ENCODE peak calls at places on chromosome 19, in four cellular contexts. Y is right atrium auricular region, G is choroid plexus epithelial cell, X is thoracic aorta. B is an unnamed sample.

GRCh38 chr19:13865578-13866462 is 11.1 kb upstream of the NANOS3 start:
- DNase-seq in X (no peak), Y (no peak), G (no peak), B (no peak)

GRCh38 chr19:14418743-14419037 is 451 bp downstream of the DDX39A start:
- DNase-seq in G (no peak), X (no peak), Y (no peak), B (no peak)

GRCh38 chr19:48255376-48256303 is at the start of gene CARD8:
- DNase-seq in G (peak), X (peak), Y (peak), B (peak)

GRCh38 chr19:35879770-35880317 is 11.5 kb downstream of the APLP1 start:
- DNase-seq in X (peak), Y (peak), G (peak), B (peak)

GRCh38 chr19:4774136-4774535 is 17.4 kb upstream of the FEM1A start:
- DNase-seq in X (no peak), G (no peak), Y (no peak), B (no peak)

GRCh38 chr19:36719687-36720556 is 32.5 kb downstream of the ZNF567 start:
- DNase-seq in Y (no peak), G (peak), X (no peak), B (no peak)

GRCh38 chr19:16891696-16892382 is 3.0 kb downstream of the F2RL3 start:
- DNase-seq in X (no peak), G (no peak), Y (no peak), B (no peak)

GRCh38 chr19:35248310-35249145 is at the start of gene LSR:
- DNase-seq in G (no peak), X (no peak), Y (peak), B (peak)

GRCh38 chr19:43332058-43332922 is 21.2 kb upstream of the CD177 start:
- DNase-seq in Y (no peak), X (no peak), G (no peak), B (no peak)

GRCh38 chr19:6063576-6063961 is 46.7 kb downstream of the RFX2 start:
- DNase-seq in X (no peak), G (no peak), Y (no peak), B (no peak)

GRCh38 chr19:33819496-33819874 is 22.8 kb downstream of the KCTD15 start:
- DNase-seq in Y (no peak), X (no peak), G (no peak), B (no peak)

GRCh38 chr19:19500975-19501644 is 14.2 kb downstream of the TSSK6 start:
- DNase-seq in Y (no peak), G (no peak), X (no peak), B (no peak)

GRCh38 chr19:4376991-4377781 is 23.2 kb downstream of the SH3GL1 start:
- DNase-seq in X (no peak), G (no peak), Y (no peak), B (no peak)

GRCh38 chr19:6396305-6396704 is 3.3 kb upstream of the GTF2F1 start:
- DNase-seq in Y (no peak), G (no peak), X (no peak), B (no peak)

GRCh38 chr19:32464279-32464678 is 58.7 kb downstream of the DPY19L3 start:
- DNase-seq in X (no peak), Y (no peak), G (peak), B (no peak)

GRCh38 chr19:33302974-33303790 is 848 bp upstream of the CEBPA start:
- DNase-seq in X (no peak), Y (no peak), G (peak), B (no peak)

GRCh38 chr19:19276386-19276785 is 3.3 kb upstream of the TM6SF2 start:
- DNase-seq in X (no peak), Y (no peak), G (peak), B (no peak)

GRCh38 chr19:29277107-29277506 is 64.2 kb upstream of the UQCRFS1 start:
- DNase-seq in X (no peak), G (no peak), Y (no peak), B (no peak)

GRCh38 chr19:14059093-14059480 is 2.8 kb downstream of the PALM3 start:
- DNase-seq in Y (no peak), X (no peak), G (no peak), B (no peak)

GRCh38 chr19:5905072-5905778 is 553 bp downstream of the VMAC start:
- DNase-seq in X (no peak), Y (no peak), G (no peak), B (no peak)

GRCh38 chr19:38919837-38920528 is 8.0 kb upstream of the CCER2 start:
- DNase-seq in X (no peak), Y (no peak), G (no peak), B (no peak)

GRCh38 chr19:55005684-55006488 is 32.2 kb downstream of the GP6 start:
- DNase-seq in X (no peak), G (peak), Y (no peak), B (no peak)

GRCh38 chr19:8609210-8610040 is 1.1 kb downstream of the ADAMTS10 start:
- DNase-seq in G (peak), X (peak), Y (peak), B (peak)

GRCh38 chr19:15014579-15014978 is 34.7 kb upstream of the CASP14 start:
- DNase-seq in G (no peak), Y (no peak), X (no peak), B (no peak)

GRCh38 chr19:3336680-3337523 is 29.5 kb upstream of the NFIC start:
- DNase-seq in Y (peak), X (peak), G (peak), B (no peak)

GRCh38 chr19:3367572-3368440 is 1.4 kb downstream of the NFIC start:
- DNase-seq in Y (no peak), X (no peak), G (no peak), B (no peak)

GRCh38 chr19:9353011-9353410 is 9.8 kb upstream of the ZNF177 start:
- DNase-seq in Y (no peak), X (no peak), G (no peak), B (no peak)

GRCh38 chr19:45496349-45496953 is 396 bp downstream of the RTN2 start:
- DNase-seq in G (no peak), Y (no peak), X (no peak), B (no peak)

GRCh38 chr19:30512748-30513389 is 140.7 kb downstream of the ZNF536 start:
- DNase-seq in G (no peak), Y (no peak), X (no peak), B (no peak)

GRCh38 chr19:8017808-8018207 is 12.4 kb upstream of the ELAVL1 start:
- DNase-seq in Y (no peak), X (no peak), G (no peak), B (no peak)

GRCh38 chr19:19214892-19215291 is 3.1 kb downstream of the NCAN start:
- DNase-seq in Y (no peak), G (peak), X (no peak), B (peak)

GRCh38 chr19:45119582-45119981 is 26.6 kb downstream of the PPP1R37 start:
- DNase-seq in G (no peak), X (no peak), Y (no peak), B (no peak)

GRCh38 chr19:20247016-20247683 is 80.1 kb downstream of the ZNF486 start:
- DNase-seq in Y (no peak), X (no peak), G (peak), B (no peak)

GRCh38 chr19:39499082-39499642 is 415 bp downstream of the DLL3 start:
- DNase-seq in G (peak), Y (no peak), X (no peak), B (no peak)

GRCh38 chr19:1590641-1591397 is 1.8 kb downstream of the MBD3 start:
- DNase-seq in Y (no peak), G (peak), X (no peak), B (no peak)
- TF ChIP-seq CTCF in Y (no peak), G (peak), X (no peak), B (peak)

GRCh38 chr19:41795031-41795461 is 1.3 kb upstream of the CEACAM3 start:
- DNase-seq in Y (no peak), X (no peak), G (peak), B (no peak)

GRCh38 chr19:41796362-41796761 is at the start of gene CEACAM3:
- DNase-seq in Y (no peak), G (no peak), X (no peak), B (no peak)

GRCh38 chr19:41792513-41793413 is 3.6 kb upstream of the CEACAM3 start:
- DNase-seq in Y (no peak), X (no peak), G (peak), B (no peak)

GRCh38 chr19:41793414-41793727 is 3.0 kb upstream of the CEACAM3 start:
- DNase-seq in Y (no peak), G (no peak), X (no peak), B (no peak)
- TF ChIP-seq CTCF in Y (no peak), G (no peak), X (no peak), B (no peak)

GRCh38 chr19:50706387-50706786 is 13.2 kb downstream of the SHANK1 start:
- DNase-seq in X (no peak), G (no peak), Y (no peak), B (no peak)

GRCh38 chr19:50702158-50702869 is 17.3 kb downstream of the SHANK1 start:
- DNase-seq in X (no peak), G (no peak), Y (no peak), B (no peak)

GRCh38 chr19:50705422-50706019 is 14.1 kb downstream of the SHANK1 start:
- DNase-seq in X (no peak), G (peak), Y (no peak), B (no peak)

GRCh38 chr19:50702870-50703829 is 16.5 kb downstream of the SHANK1 start:
- DNase-seq in Y (no peak), X (no peak), G (no peak), B (no peak)

DNA sequence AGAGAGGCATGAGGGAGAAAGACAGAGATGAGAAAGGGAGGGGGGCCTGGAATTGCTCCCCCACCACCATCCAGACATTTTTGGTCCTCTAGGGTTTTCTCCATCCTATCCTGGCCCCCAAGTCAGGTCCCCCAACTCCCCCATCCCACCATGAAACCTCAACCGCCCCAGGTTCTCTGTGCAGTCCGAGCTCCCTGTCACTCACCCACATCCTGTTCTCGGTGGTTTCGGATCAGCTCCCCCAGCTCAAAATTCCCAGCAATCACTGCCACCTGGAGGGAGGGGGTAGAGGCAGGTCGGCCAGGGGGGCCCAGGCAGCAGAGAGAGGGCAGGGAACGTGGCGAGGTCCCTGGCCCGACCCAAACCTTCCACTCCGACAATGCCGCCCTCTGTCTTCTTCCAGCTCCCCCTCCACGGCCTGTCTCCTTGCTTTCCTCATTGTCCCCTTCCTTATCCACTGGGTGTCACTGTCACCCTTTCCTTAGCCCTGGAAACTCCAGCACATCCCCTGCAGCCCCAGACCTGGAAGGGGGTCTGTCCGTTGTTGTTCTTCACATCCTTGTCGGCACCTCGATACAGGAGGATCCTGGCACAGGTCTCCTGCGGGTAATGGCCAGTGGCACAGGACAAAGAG is 15.6 kb downstream of the SHANK1 start:
- DNase-seq in X (no peak), Y (no peak), G (no peak), B (no peak)
- TF ChIP-seq CTCF in X (no peak), Y (no peak), G (no peak), B (no peak)

GRCh38 chr19:53912653-53913052 is 3.6 kb downstream of the CACNG7 start:
- DNase-seq in X (no peak), Y (no peak), G (no peak), B (no peak)
- TF ChIP-seq CTCF in X (no peak), Y (no peak), G (peak), B (peak)